ENCODE peak calls at places on chromosomes 5 and 9, in seven cellular contexts. Y is RCC 7860, Q is MV-4-11, D is NCI-H774, B is ovary, O is activated T-cell treated with anti-CD3 and anti-CD28 coated beads for 1 hour, P is lower leg skin. I is an unnamed sample.

GRCh38 chr5:111869681-111870080 is 112.7 kb upstream of the NREP start:
- DNase-seq in P (no peak), D (no peak), B (no peak), Y (no peak), O (no peak), Q (no peak), I (no peak)

GRCh38 chr5:32278403-32278802 is 34.3 kb downstream of the MTMR12 start:
- DNase-seq in B (no peak), P (no peak), D (no peak), O (no peak), Q (peak), Y (peak), I (no peak)

GRCh38 chr5:83731638-83732037 is 11.0 kb upstream of the HAPLN1 start:
- DNase-seq in Q (peak), Y (no peak), D (no peak), B (no peak), O (no peak), P (no peak), I (no peak)

GRCh38 chr9:16461231-16461840 is 409.1 kb downstream of the BNC2 start:
- DNase-seq in Q (no peak), D (no peak), B (no peak), Y (peak), O (no peak), P (no peak), I (no peak)

GRCh38 chr5:96114736-96115466 is 153.2 kb upstream of the ELL2 start:
- DNase-seq in Y (peak), D (no peak), O (no peak), Q (no peak), B (no peak), P (no peak), I (no peak)

GRCh38 chr5:135055385-135055784 is 21.4 kb upstream of the PITX1 start:
- DNase-seq in D (no peak), P (no peak), O (no peak), Y (no peak), B (no peak), Q (no peak), I (peak)

GRCh38 chr5:170164921-170165320 is 59.2 kb downstream of the FOXI1 start:
- DNase-seq in Y (no peak), P (no peak), Q (no peak), D (no peak), O (no peak), B (no peak), I (no peak)

GRCh38 chr5:113378960-113379541 is 55.7 kb downstream of the TSSK1B start:
- DNase-seq in Y (peak), B (peak), D (peak), Q (peak), P (peak), O (peak), I (peak)

GRCh38 chr9:27308691-27309390 is 11.9 kb upstream of the EQTN start:
- DNase-seq in Q (no peak), D (no peak), B (no peak), P (no peak), O (no peak), Y (no peak), I (no peak)

GRCh38 chr5:163724305-163724704 is 218.9 kb downstream of the MAT2B start:
- DNase-seq in Q (no peak), Y (no peak), D (no peak), O (no peak), B (no peak), P (no peak), I (no peak)

GRCh38 chr5:79771387-79771786 is 81.8 kb downstream of the CMYA5 start:
- DNase-seq in P (no peak), Y (no peak), O (no peak), B (no peak), D (no peak), Q (no peak), I (no peak)

GRCh38 chr9:111897831-111898144 is 1.2 kb downstream of the UGCG start:
- DNase-seq in P (no peak), O (no peak), D (no peak), Y (peak), Q (peak), B (no peak), I (no peak)

GRCh38 chr5:142428773-142429473 is 104.1 kb upstream of the SPRY4 start:
- DNase-seq in Q (no peak), O (no peak), Y (no peak), P (no peak), B (no peak), D (no peak), I (no peak)

GRCh38 chr5:177330991-177331837 is 19.5 kb upstream of the MXD3 start:
- DNase-seq in P (no peak), Q (peak), D (no peak), Y (no peak), B (no peak), O (no peak), I (no peak)

GRCh38 chr9:8857330-8858249 is 1058.0 kb upstream of the DMAC1 start:
- DNase-seq in D (peak), B (peak), O (no peak), Q (peak), P (no peak), Y (peak), I (peak)

GRCh38 chr9:127612993-127613954 is 1.2 kb downstream of the STXBP1 start:
- DNase-seq in D (peak), B (peak), Y (peak), O (peak), P (peak), Q (no peak), I (peak)

GRCh38 chr9:18989865-18990264 is 43.1 kb downstream of the SAXO1 start:
- DNase-seq in Q (no peak), O (no peak), B (no peak), D (no peak), Y (no peak), P (no peak), I (no peak)

GRCh38 chr5:17255471-17256016 is 38.1 kb downstream of the BASP1 start:
- DNase-seq in D (no peak), B (no peak), P (no peak), Y (no peak), O (no peak), Q (peak), I (no peak)

GRCh38 chr9:132125944-132126720 is 35.7 kb upstream of the NTNG2 start:
- DNase-seq in D (no peak), P (no peak), Q (no peak), Y (no peak), O (no peak), B (no peak), I (no peak)

GRCh38 chr5:158765407-158765806 is 334.3 kb downstream of the EBF1 start:
- DNase-seq in O (no peak), B (no peak), P (no peak), D (no peak), Y (no peak), Q (no peak), I (no peak)

GRCh38 chr9:123537809-123538208 is 181.8 kb downstream of the CRB2 start:
- DNase-seq in D (no peak), P (no peak), Y (no peak), B (no peak), Q (peak), O (no peak), I (no peak)

GRCh38 chr9:124839612-124840299 is 13.5 kb upstream of the WDR38 start:
- DNase-seq in P (no peak), O (no peak), Y (no peak), B (no peak), Q (no peak), D (no peak), I (peak)

GRCh38 chr9:98867434-98868168 is 60.1 kb downstream of the GALNT12 start:
- DNase-seq in D (no peak), P (peak), Q (peak), B (peak), Y (peak), O (no peak), I (peak)

GRCh38 chr5:123645024-123645603 is 133.1 kb downstream of the CSNK1G3 start:
- DNase-seq in B (no peak), O (no peak), Q (no peak), P (no peak), D (no peak), Y (no peak), I (no peak)

GRCh38 chr5:132385321-132386105 is 16.0 kb downstream of the SLC22A5 start:
- DNase-seq in O (peak), Q (peak), D (peak), Y (peak), B (peak), P (no peak), I (no peak)

GRCh38 chr9:21334603-21334968 is 618 bp downstream of the KLHL9 start:
- DNase-seq in D (no peak), Q (no peak), P (no peak), Y (no peak), B (peak), O (no peak), I (no peak)

GRCh38 chr5:180389252-180390101 is 36.3 kb upstream of the GFPT2 start:
- DNase-seq in Y (no peak), Q (no peak), O (no peak), P (no peak), D (no peak), B (no peak), I (peak)

GRCh38 chr9:134069536-134070399 is 1.9 kb upstream of the BRD3 start:
- DNase-seq in B (no peak), D (no peak), P (no peak), Q (no peak), Y (no peak), O (no peak), I (peak)

GRCh38 chr9:113409481-113409880 is 994 bp downstream of the POLE3 start:
- DNase-seq in Q (no peak), D (no peak), B (no peak), Y (no peak), O (no peak), P (no peak), I (no peak)

GRCh38 chr9:35490155-35490909 is 421 bp downstream of the RUSC2 start:
- DNase-seq in Y (no peak), O (no peak), D (no peak), P (peak), Q (no peak), B (no peak), I (peak)

GRCh38 chr5:51156838-51157237 is 226.4 kb upstream of the ISL1 start:
- DNase-seq in B (no peak), Y (no peak), P (no peak), D (no peak), Q (no peak), O (no peak), I (no peak)

GRCh38 chr5:50672663-50673062 is 6.2 kb downstream of the PARP8 start:
- DNase-seq in P (no peak), B (no peak), Y (no peak), D (no peak), O (no peak), Q (peak), I (no peak)

GRCh38 chr9:108049026-108049591 is 559.5 kb upstream of the KLF4 start:
- DNase-seq in B (no peak), D (no peak), P (no peak), Q (peak), Y (peak), O (no peak), I (no peak)

I was measured in gastrocnemius medialis.